ENCODE peak calls at places on chromosomes 2 and 18, in seven cellular contexts. One of them, this sample, is unnamed.

GRCh38 chr2:236001854-236002253 is 166.3 kb downstream of the GBX2 start:
- DNase-seq in adipocyte: no peak
- DNase-seq in uterus: no peak
- DNase-seq in activated CD4-positive, alpha-beta T cell treated with anti-CD3 and anti-CD28 coated beads, Interleukin-2, amount 50 U/mL, for 4 hours: no peak
- DNase-seq in T-helper 1 cell: no peak
- DNase-seq in astrocyte of the cerebellum: no peak
- DNase-seq in sciatic nerve: no peak
- DNase-seq in this sample: no peak

GRCh38 chr2:232276739-232277313 is 101.7 kb upstream of the ALPP start:
- DNase-seq in uterus: no peak
- DNase-seq in astrocyte of the cerebellum: no peak
- DNase-seq in adipocyte: no peak
- DNase-seq in activated CD4-positive, alpha-beta T cell treated with anti-CD3 and anti-CD28 coated beads, Interleukin-2, amount 50 U/mL, for 4 hours: no peak
- DNase-seq in sciatic nerve: no peak
- DNase-seq in T-helper 1 cell: no peak
- DNase-seq in this sample: no peak

GRCh38 chr2:85750509-85751299 is 3.1 kb upstream of the ATOH8 start:
- DNase-seq in sciatic nerve: peak
- DNase-seq in adipocyte: peak
- DNase-seq in T-helper 1 cell: no peak
- DNase-seq in activated CD4-positive, alpha-beta T cell treated with anti-CD3 and anti-CD28 coated beads, Interleukin-2, amount 50 U/mL, for 4 hours: peak
- DNase-seq in uterus: peak
- DNase-seq in astrocyte of the cerebellum: no peak
- DNase-seq in this sample: peak

GRCh38 chr2:200259577-200259957 is 46.9 kb upstream of the SPATS2L start:
- DNase-seq in astrocyte of the cerebellum: no peak
- DNase-seq in adipocyte: no peak
- DNase-seq in sciatic nerve: no peak
- DNase-seq in uterus: no peak
- DNase-seq in activated CD4-positive, alpha-beta T cell treated with anti-CD3 and anti-CD28 coated beads, Interleukin-2, amount 50 U/mL, for 4 hours: no peak
- DNase-seq in T-helper 1 cell: no peak
- DNase-seq in this sample: no peak

GRCh38 chr2:96873651-96874096 is 3.8 kb upstream of the SEMA4C start:
- DNase-seq in astrocyte of the cerebellum: no peak
- DNase-seq in sciatic nerve: peak
- DNase-seq in uterus: peak
- DNase-seq in adipocyte: no peak
- DNase-seq in T-helper 1 cell: no peak
- DNase-seq in activated CD4-positive, alpha-beta T cell treated with anti-CD3 and anti-CD28 coated beads, Interleukin-2, amount 50 U/mL, for 4 hours: no peak
- DNase-seq in this sample: no peak

GRCh38 chr2:240203031-240203841 is 62.8 kb upstream of the OTOS start:
- DNase-seq in sciatic nerve: peak
- DNase-seq in T-helper 1 cell: no peak
- DNase-seq in astrocyte of the cerebellum: no peak
- DNase-seq in adipocyte: no peak
- DNase-seq in uterus: no peak
- DNase-seq in activated CD4-positive, alpha-beta T cell treated with anti-CD3 and anti-CD28 coated beads, Interleukin-2, amount 50 U/mL, for 4 hours: no peak
- DNase-seq in this sample: no peak

GRCh38 chr2:171568085-171568484 is 45.8 kb downstream of the CYBRD1 start:
- DNase-seq in astrocyte of the cerebellum: no peak
- DNase-seq in adipocyte: peak
- DNase-seq in activated CD4-positive, alpha-beta T cell treated with anti-CD3 and anti-CD28 coated beads, Interleukin-2, amount 50 U/mL, for 4 hours: no peak
- DNase-seq in T-helper 1 cell: no peak
- DNase-seq in uterus: no peak
- DNase-seq in sciatic nerve: no peak
- DNase-seq in this sample: no peak

GRCh38 chr2:121186261-121186660 is 98.7 kb downstream of the TFCP2L1 start:
- DNase-seq in astrocyte of the cerebellum: no peak
- DNase-seq in adipocyte: no peak
- DNase-seq in T-helper 1 cell: no peak
- DNase-seq in uterus: no peak
- DNase-seq in activated CD4-positive, alpha-beta T cell treated with anti-CD3 and anti-CD28 coated beads, Interleukin-2, amount 50 U/mL, for 4 hours: no peak
- DNase-seq in sciatic nerve: no peak
- DNase-seq in this sample: no peak

GRCh38 chr2:96159084-96159830 is 14.0 kb upstream of the DUSP2 start:
- DNase-seq in T-helper 1 cell: no peak
- DNase-seq in sciatic nerve: peak
- DNase-seq in activated CD4-positive, alpha-beta T cell treated with anti-CD3 and anti-CD28 coated beads, Interleukin-2, amount 50 U/mL, for 4 hours: peak
- DNase-seq in astrocyte of the cerebellum: no peak
- DNase-seq in adipocyte: no peak
- DNase-seq in uterus: no peak
- DNase-seq in this sample: no peak

GRCh38 chr2:202149155-202149762 is 76.2 kb downstream of the KIAA2012 start:
- DNase-seq in adipocyte: no peak
- DNase-seq in astrocyte of the cerebellum: no peak
- DNase-seq in T-helper 1 cell: no peak
- DNase-seq in activated CD4-positive, alpha-beta T cell treated with anti-CD3 and anti-CD28 coated beads, Interleukin-2, amount 50 U/mL, for 4 hours: no peak
- DNase-seq in sciatic nerve: peak
- DNase-seq in uterus: peak
- DNase-seq in this sample: no peak

GRCh38 chr2:121095257-121096080 is 189.5 kb downstream of the TFCP2L1 start:
- DNase-seq in activated CD4-positive, alpha-beta T cell treated with anti-CD3 and anti-CD28 coated beads, Interleukin-2, amount 50 U/mL, for 4 hours: no peak
- DNase-seq in T-helper 1 cell: no peak
- DNase-seq in astrocyte of the cerebellum: peak
- DNase-seq in adipocyte: peak
- DNase-seq in sciatic nerve: no peak
- DNase-seq in uterus: no peak
- DNase-seq in this sample: peak

GRCh38 chr2:184468826-184469225 is 129.5 kb upstream of the ZNF804A start:
- DNase-seq in uterus: no peak
- DNase-seq in T-helper 1 cell: no peak
- DNase-seq in adipocyte: no peak
- DNase-seq in astrocyte of the cerebellum: no peak
- DNase-seq in activated CD4-positive, alpha-beta T cell treated with anti-CD3 and anti-CD28 coated beads, Interleukin-2, amount 50 U/mL, for 4 hours: no peak
- DNase-seq in sciatic nerve: no peak
- DNase-seq in this sample: no peak

GRCh38 chr18:58856881-58857280 is 7.8 kb upstream of the ZNF532 start:
- DNase-seq in uterus: no peak
- DNase-seq in astrocyte of the cerebellum: no peak
- DNase-seq in sciatic nerve: no peak
- DNase-seq in activated CD4-positive, alpha-beta T cell treated with anti-CD3 and anti-CD28 coated beads, Interleukin-2, amount 50 U/mL, for 4 hours: no peak
- DNase-seq in adipocyte: peak
- DNase-seq in T-helper 1 cell: no peak
- DNase-seq in this sample: no peak

This sample was measured in T-helper 2 cell.